ENCODE peak calls at places on chromosomes 11 and 22, in four cellular contexts. D is neural progenitor cell, V is OCI-LY7, Y is osteoblast. G is an unnamed sample.

GRCh38 chr11:126111458-126112116 is 48.9 kb upstream of the CDON start:
- DNase-seq in D (no peak), Y (no peak), V (no peak), G (no peak)

GRCh38 chr11:7977251-7977917 is 9.8 kb upstream of the EIF3F start:
- DNase-seq in Y (peak; percentile 26), V (peak; percentile 16), D (no peak), G (peak; percentile 84)

GRCh38 chr11:18780896-18781295 is 10.7 kb downstream of the PTPN5 start:
- DNase-seq in V (no peak), D (no peak), Y (no peak), G (no peak)

GRCh38 chr22:50269573-50270301 is 443 bp downstream of the MAPK11 start:
- DNase-seq in Y (peak; percentile 98), D (no peak), V (peak; percentile 59), G (peak; percentile 51)

GRCh38 chr11:28606930-28607329 is 498.7 kb downstream of the METTL15 start:
- DNase-seq in D (no peak), V (no peak), Y (peak; percentile 6), G (no peak)

GRCh38 chr11:122229078-122229477 is 113.1 kb upstream of the BLID start:
- DNase-seq in Y (no peak), V (no peak), D (no peak), G (no peak)

GRCh38 chr11:359181-359714 is 10.1 kb upstream of the B4GALNT4 start:
- DNase-seq in Y (peak; percentile 75), D (no peak), V (peak; percentile 22), G (no peak)

GRCh38 chr11:102177974-102178631 is 67.9 kb downstream of the YAP1 start:
- DNase-seq in V (no peak), Y (peak; percentile 91), D (no peak), G (peak; percentile 88)

GRCh38 chr22:33002035-33002434 is 56.1 kb downstream of the SYN3 start:
- DNase-seq in V (no peak), D (no peak), Y (no peak), G (no peak)

GRCh38 chr22:36737776-36738175 is 34.2 kb upstream of the CACNG2 start:
- DNase-seq in D (no peak), V (no peak), Y (no peak), G (no peak)

GRCh38 chr22:19691721-19692341 is 22.5 kb upstream of the SEPTIN5 start:
- DNase-seq in V (no peak), D (peak; percentile 73), Y (peak; percentile 87), G (peak; percentile 35)

GRCh38 chr11:59845399-59845798 is at the start of gene CBLIF:
- DNase-seq in D (no peak), Y (no peak), V (no peak), G (no peak)
- H2AFZ ChIP-seq in D (no peak within 1 kb of the TSS), Y (no peak within 1 kb of the TSS), V (no peak within 1 kb of the TSS), G (no peak within 1 kb of the TSS)

GRCh38 chr11:86949995-86950993 is 4.9 kb downstream of the FZD4 start:
- DNase-seq in V (no peak), Y (peak; percentile 65), D (no peak), G (peak; percentile 42)
- H3K4me2 ChIP-seq in V (no peak overlapping the region), Y (no peak overlapping the region), D (no peak overlapping the region), G (peak overlapping the region; percentile 95)

GRCh38 chr22:46002757-46003270 is 25.9 kb upstream of the WNT7B start:
- DNase-seq in V (no peak), Y (peak; percentile 97), D (no peak), G (no peak)

GRCh38 chr22:46001046-46001425 is 24.1 kb upstream of the WNT7B start:
- DNase-seq in Y (peak; percentile 82), V (peak; percentile 28), D (no peak), G (no peak)

GRCh38 chr22:46001426-46002106 is 24.6 kb upstream of the WNT7B start:
- DNase-seq in V (no peak), D (no peak), Y (peak; percentile 65), G (peak; percentile 29)

GRCh38 chr22:46004105-46004866 is 27.3 kb upstream of the WNT7B start:
- DNase-seq in Y (peak; percentile 84), V (no peak), D (no peak), G (no peak)

DNA sequence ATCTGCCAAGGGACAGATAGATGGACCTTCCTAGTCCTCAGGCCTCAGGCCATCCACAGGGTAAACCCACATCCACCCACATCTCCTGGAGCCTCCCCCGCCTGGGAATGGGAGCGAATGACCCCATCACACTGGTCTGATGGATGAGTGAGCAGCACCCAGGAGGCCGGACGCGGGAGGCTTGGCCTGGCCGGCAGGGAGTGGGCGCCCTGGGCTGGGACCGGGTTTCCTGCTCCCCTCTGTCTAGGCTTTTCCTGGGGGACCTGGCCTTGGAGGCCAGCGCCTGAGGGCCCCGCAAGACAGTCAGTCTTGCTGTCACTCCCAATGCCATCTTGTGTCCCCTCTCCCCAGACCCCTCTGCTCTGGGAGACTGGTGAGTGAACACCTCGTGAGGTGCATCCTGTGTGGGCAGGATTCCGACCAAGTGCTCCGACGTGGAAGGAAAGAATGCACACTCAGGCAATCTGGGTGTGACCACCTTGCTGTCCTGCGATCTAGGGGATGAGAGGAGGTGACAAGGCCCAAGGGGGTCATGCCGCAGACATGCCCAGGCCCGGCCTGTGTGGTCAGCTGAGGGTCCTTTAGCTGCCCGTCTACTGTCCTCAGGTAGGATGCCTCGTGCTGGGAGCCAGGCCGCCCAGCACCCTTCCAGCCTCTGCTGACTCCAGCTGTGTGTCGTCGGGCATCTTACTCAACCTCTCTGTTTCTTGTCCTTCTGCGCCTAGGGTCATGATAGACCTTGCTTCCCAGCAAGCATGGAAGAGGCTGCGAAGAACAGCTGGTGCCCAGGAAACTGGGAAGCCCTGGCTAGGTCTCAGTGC is 26.5 kb upstream of the WNT7B start:
- DNase-seq in V (no peak), Y (peak; percentile 92), D (no peak), G (no peak)
- H2AFZ ChIP-seq in V (no peak overlapping the region), Y (peak overlapping the region; percentile 36), D (no peak overlapping the region), G (no peak overlapping the region)

DNA sequence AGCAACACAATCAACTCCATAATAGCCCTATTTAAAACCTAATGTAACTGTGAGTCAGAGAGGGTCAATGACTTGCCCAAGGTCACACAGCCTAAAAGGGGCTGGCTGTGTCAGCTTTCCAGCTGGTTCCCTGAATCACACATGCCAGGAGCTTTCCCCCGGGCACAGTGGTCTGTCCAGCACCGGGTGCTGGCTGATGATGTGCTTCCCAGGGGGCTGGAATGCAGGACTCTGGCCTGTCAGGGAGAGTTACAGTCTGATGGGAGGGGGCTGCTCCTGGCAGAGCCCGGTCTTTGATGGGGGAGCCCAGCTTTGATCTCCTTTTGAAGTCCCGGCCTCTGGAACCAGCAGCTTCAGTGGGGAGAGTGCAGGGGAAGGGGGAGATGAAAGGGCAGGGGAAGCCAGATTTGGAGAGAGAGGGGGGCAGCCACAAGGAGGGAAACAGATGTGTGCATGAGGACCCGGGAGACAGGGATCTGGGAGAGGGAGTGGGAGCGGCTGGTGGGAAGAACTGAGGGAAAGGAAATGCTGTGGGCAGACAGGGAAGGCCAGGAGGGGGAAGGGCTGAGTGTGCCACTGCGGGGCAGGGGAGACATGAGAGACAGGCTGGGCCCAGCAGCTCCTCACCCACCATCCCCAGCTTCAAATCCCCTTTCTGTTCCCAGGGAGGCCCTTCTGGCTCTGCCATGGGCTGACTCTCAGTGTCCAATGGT is 102.6 kb downstream of the NECTIN1 start:
- DNase-seq in V (no peak), D (no peak), Y (peak; percentile 90), G (no peak)
- H3K4me2 ChIP-seq in V (no peak overlapping the region), D (peak overlapping the region; percentile 44), Y (no peak overlapping the region), G (no peak overlapping the region)

GRCh38 chr11:40170076-40170475 is 1289.4 kb downstream of the LRRC4C start:
- DNase-seq in Y (no peak), V (no peak), D (no peak), G (no peak)
- H2AFZ ChIP-seq in Y (no peak overlapping the region), V (no peak overlapping the region), D (no peak overlapping the region), G (no peak overlapping the region)

DNA sequence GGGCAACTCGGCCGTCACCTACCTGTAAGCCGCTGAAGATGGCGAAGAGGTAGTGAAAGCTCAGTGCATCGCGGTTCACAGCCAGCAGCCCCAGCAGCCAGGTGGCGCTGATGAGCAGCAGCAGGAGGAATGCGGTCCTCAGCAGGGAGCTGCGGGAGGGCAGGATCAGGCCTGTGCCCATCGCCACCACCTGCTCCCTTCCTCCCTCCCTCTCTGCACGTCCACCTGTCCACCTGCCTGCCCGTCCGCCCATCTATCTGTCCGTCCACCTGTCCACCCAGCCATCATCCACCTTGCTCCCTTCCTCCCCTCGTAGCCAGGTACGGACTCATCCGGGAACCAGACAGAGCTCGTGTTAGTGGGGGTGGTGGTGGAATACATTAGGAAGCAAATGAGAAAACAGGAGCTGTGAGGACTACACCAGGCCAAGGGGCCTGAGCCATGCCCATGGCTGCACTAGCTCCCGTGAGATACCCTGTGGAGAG is 32.2 kb downstream of the TRMU start:
- DNase-seq in V (peak; percentile 62), D (peak; percentile 82), Y (peak; percentile 99), G (peak; percentile 35)
- H3K4me2 ChIP-seq in V (peak overlapping the region; percentile 53), D (no peak overlapping the region), Y (no peak overlapping the region), G (no peak overlapping the region)

DNA sequence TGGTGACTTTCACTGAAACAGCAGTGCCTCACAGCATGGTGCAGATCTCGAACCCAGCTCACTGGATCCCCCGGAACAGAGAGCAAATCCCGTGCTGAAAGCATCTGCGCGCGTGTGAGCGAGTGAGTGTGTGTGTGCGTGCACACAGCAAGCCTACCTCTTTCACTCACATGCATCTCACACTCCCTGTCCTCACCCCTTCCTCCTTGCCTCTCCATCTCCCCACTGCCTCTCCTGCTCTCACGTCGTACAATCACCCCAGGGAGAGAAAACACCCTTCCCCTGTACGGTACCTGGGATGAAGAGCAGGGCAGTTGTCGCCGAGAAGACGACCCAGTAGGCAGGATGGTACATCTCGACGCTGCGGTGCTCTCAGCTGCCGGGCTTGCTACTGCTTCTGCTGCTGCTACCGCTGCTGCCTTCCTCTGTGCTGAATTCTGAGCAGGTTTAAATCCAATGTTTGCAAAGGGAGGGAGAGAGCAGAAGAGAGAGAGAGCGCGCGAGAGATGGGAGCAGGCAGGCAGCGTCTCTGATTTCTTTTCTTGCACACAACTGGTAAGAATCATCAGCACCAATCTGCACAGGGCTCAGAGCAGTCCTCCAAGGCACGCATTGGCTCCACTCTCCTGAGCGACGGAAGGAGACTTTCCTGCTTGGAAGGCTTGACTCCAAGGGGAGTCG is at the start of gene OPCML:
- DNase-seq in Y (no peak), D (peak; percentile 47), V (no peak), G (no peak)
- H2AFZ ChIP-seq in Y (no peak within 1 kb of the TSS), D (peak within 1 kb of the TSS; percentile 91), V (no peak within 1 kb of the TSS), G (no peak within 1 kb of the TSS)

G was measured in endothelial cell of umbilical vein.